ENCODE peak calls at places on chromosomes 16 and 17, in five cellular contexts. V is A549, I is H1, W is HepG2, C is GM12878. R is an unnamed sample.

GRCh38 chr16:85982563-85982939 is 83.6 kb downstream of the IRF8 start:
- DNase-seq in V (no peak), I (no peak), W (no peak), C (no peak), R (no peak)

GRCh38 chr16:54326266-54326662 is 39.7 kb upstream of the IRX3 start:
- DNase-seq in V (no peak), I (no peak), W (no peak), C (no peak), R (no peak)

GRCh38 chr16:68902376-68903345 is 59.3 kb downstream of the TANGO6 start:
- DNase-seq in V (peak), I (peak), W (peak), C (no peak), R (peak)

GRCh38 chr16:51818342-51818944 is 667.4 kb upstream of the SALL1 start:
- DNase-seq in V (no peak), I (peak), W (peak), C (no peak), R (no peak)

GRCh38 chr17:77433385-77434135 is 292.8 kb downstream of the SEC14L1 start:
- DNase-seq in V (no peak), I (no peak), W (no peak), C (no peak), R (no peak)

GRCh38 chr16:67235816-67236547 is 9.1 kb downstream of the TMEM208 start:
- DNase-seq in V (no peak), I (no peak), W (no peak), C (no peak), R (peak)

GRCh38 chr17:64420143-64420670 is 28.7 kb upstream of the MILR1 start:
- DNase-seq in V (peak), I (no peak), W (peak), C (no peak), R (peak)

GRCh38 chr16:55737966-55738365 is 82.2 kb downstream of the SLC6A2 start:
- DNase-seq in V (no peak), I (no peak), W (no peak), C (no peak), R (no peak)

GRCh38 chr16:83338138-83338537 is 469.6 kb upstream of the HSBP1 start:
- DNase-seq in V (no peak), I (no peak), W (no peak), C (no peak), R (no peak)

GRCh38 chr16:68091604-68092261 is 6.6 kb downstream of the NFATC3 start:
- DNase-seq in V (no peak), I (no peak), W (peak), C (no peak), R (no peak)

GRCh38 chr16:57690782-57691471 is 3.7 kb upstream of the DRC7 start:
- DNase-seq in V (no peak), I (no peak), W (no peak), C (no peak), R (peak)

GRCh38 chr16:75225092-75225491 is 6.3 kb downstream of the CTRB1 start:
- DNase-seq in V (no peak), I (no peak), W (no peak), C (no peak), R (no peak)

GRCh38 chr17:41322264-41322902 is 6.9 kb upstream of the KRTAP17-1 start:
- DNase-seq in V (peak), I (no peak), W (peak), C (no peak), R (peak)

GRCh38 chr17:46191332-46192210 is 1.7 kb downstream of the KANSL1 start:
- DNase-seq in V (peak), I (no peak), W (peak), C (no peak), R (peak)

GRCh38 chr16:55021595-55022475 is 91.2 kb downstream of the IRX5 start:
- DNase-seq in V (peak), I (peak), W (peak), C (no peak), R (peak)

GRCh38 chr16:9033125-9033830 is 58.2 kb upstream of the HAPSTR1 start:
- DNase-seq in V (peak), I (peak), W (peak), C (no peak), R (peak)

GRCh38 chr16:85114909-85115567 is 2.8 kb upstream of the CIBAR2 start:
- DNase-seq in V (peak), I (peak), W (peak), C (peak), R (peak)

GRCh38 chr16:14344292-14344691 is 273.2 kb downstream of the MRTFB start:
- DNase-seq in V (no peak), I (no peak), W (no peak), C (no peak), R (peak)

GRCh38 chr16:87881327-87882200 is 12.3 kb upstream of the SLC7A5 start:
- DNase-seq in V (no peak), I (no peak), W (no peak), C (no peak), R (no peak)

GRCh38 chr17:40415390-40415789 is 2.3 kb downstream of the TOP2A start:
- DNase-seq in V (peak), I (no peak), W (peak), C (no peak), R (peak)

GRCh38 chr17:80805032-80805751 is 186.4 kb upstream of the CHMP6 start:
- DNase-seq in V (no peak), I (no peak), W (no peak), C (no peak), R (no peak)

GRCh38 chr17:17190188-17190587 is 15.9 kb downstream of the PLD6 start:
- DNase-seq in V (no peak), I (no peak), W (peak), C (no peak), R (no peak)

GRCh38 chr17:80272366-80272765 is 11.7 kb downstream of the RNF213 start:
- DNase-seq in V (no peak), I (no peak), W (no peak), C (no peak), R (no peak)

GRCh38 chr17:82687375-82687861 is 11.1 kb downstream of the RAB40B start:
- DNase-seq in V (peak), I (no peak), W (no peak), C (peak), R (no peak)

GRCh38 chr17:6641374-6641818 is 536 bp downstream of the TXNDC17 start:
- DNase-seq in V (no peak), I (no peak), W (no peak), C (no peak), R (no peak)

GRCh38 chr16:88499836-88500251 is 46.8 kb downstream of the ZFPM1 start:
- DNase-seq in V (no peak), I (no peak), W (no peak), C (no peak), R (peak)

GRCh38 chr17:14923981-14924380 is 341.1 kb downstream of the PMP22 start:
- DNase-seq in V (no peak), I (no peak), W (no peak), C (no peak), R (no peak)

DNA sequence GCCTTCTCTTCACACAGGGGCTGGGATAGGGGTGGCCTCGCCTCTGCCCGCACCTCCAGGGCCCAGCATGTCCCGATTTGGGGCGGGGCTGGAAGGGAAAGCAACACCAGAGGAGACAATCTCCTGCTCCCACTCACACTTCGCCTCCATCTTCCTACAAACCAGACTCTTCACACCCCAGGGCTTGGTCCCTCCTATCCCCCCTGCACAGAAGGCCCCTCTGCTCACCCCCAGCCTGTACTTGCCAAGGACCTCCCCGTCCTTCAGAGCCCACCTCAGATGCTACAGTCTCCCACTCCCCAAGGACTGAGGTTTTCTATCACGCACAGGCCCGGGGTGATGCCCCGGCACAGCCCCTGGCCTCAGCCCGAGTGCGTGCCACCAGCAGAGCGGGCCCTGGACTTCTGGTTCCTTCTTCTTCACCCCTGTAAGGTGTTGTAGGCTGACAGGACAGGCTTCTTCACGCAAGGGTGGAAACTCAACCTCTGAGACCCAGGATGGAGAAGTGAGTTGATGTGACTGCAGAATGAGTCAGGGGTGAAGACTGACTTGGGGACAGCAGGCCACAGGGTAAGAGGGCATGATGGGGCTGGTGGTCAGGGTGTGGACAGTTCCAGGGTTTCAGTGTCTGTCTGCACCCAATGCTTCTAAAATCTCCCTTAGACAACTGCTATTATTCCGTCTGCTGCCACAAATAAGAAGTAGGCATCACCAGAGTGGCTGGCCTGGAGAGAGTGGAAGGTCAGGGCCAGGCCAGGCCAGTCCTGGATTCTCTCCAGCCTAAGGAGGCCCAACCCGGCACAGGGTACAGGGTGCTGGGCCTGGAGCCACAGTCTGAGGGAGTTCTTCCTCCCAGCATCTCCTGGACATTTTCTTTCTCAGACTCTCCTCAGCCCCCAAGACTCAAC is 2.5 kb downstream of the ITGAE start:
- DNase-seq in V (no peak), I (no peak), W (no peak), C (no peak), R (no peak)
- TF ChIP-seq RFX5 in V (no peak), I (no peak), W (no peak), C (no peak), R (no peak)

DNA sequence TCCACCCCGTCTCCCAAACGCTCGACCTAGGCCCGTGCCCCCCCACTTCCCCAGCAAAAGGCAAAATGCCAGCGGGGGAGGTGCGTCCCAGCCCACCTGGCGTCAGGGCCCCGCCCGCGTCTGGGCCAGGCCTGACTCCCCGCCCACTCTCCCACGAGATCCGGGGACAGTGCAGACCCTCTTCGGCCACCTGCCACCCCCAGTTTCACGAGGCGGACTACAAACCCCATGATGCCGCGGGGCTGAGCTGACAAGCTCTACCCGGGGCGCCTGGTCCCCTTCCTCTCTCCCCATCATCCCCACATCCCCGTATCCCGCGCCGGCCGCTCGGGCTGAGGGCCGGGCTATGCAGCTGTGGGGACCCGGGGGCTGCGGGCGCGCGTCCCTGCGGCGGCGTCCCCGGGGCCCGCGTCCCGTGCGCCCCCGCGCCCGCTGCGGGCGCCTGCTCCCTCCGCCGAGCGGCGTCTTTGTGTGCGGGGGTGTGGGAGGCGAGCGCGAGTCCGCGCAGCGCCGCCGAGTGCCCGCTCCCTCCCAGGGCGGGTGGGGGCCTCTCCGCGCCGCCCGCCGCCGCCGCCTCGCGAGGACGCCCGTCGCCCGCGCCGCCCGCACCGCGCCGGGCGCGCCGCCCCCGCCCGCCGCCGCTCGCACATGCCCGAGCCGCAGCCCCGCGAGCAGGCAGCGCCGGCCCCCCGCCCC is at the start of gene ANKRD13B:
- DNase-seq in V (no peak), I (peak), W (no peak), C (no peak), R (peak)
- TF ChIP-seq HDAC2 in V (no peak), I (no peak), W (no peak), C (no peak), R (no peak)

GRCh38 chr17:29585080-29585751 is 4.2 kb downstream of the GIT1 start:
- DNase-seq in V (no peak), I (no peak), W (no peak), C (no peak), R (peak)
- TF ChIP-seq RFX5 in V (no peak), I (no peak), W (no peak), C (no peak), R (no peak)

GRCh38 chr17:74601944-74602572 is 10.0 kb upstream of the CD300LD start:
- DNase-seq in V (peak), I (peak), W (peak), C (no peak), R (peak)
- TF ChIP-seq HDAC2 in V (no peak), I (no peak), W (no peak), C (no peak), R (no peak)

GRCh38 chr17:35972066-35972465 is 9.2 kb downstream of the CCL16 start:
- DNase-seq in V (no peak), I (no peak), W (peak), C (no peak), R (no peak)

GRCh38 chr17:35972945-35973332 is 8.4 kb downstream of the CCL16 start:
- DNase-seq in V (no peak), I (no peak), W (peak), C (no peak), R (no peak)

GRCh38 chr17:35972535-35972934 is 8.8 kb downstream of the CCL16 start:
- DNase-seq in V (no peak), I (no peak), W (peak), C (no peak), R (no peak)

GRCh38 chr17:35969558-35970442 is 11.5 kb downstream of the CCL16 start:
- DNase-seq in V (peak), I (peak), W (peak), C (peak), R (peak)

GRCh38 chr17:35973333-35974260 is 7.7 kb downstream of the CCL16 start:
- DNase-seq in V (no peak), I (no peak), W (peak), C (no peak), R (no peak)
- TF ChIP-seq RFX5 in V (no peak), I (no peak), W (no peak), C (no peak), R (no peak)

DNA sequence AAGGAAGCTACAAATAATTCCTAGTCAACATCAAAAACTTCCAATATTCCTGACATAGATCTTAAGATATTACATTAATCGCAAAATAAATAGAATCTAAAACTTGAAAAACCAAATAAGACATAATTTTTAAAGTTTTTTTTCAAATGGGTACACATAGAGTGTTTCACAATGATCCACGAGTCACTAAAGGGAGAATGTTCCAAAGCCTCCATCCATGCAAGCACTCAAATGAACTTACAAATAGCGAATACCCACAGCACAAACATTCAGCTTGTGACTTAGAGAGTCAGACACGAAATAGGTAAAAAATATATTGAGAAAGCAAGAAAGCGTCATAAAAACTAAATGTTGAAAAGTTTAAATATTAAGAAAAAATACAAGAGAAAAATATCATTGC is 65.7 kb downstream of the CEP112 start:
- DNase-seq in V (no peak), I (no peak), W (no peak), C (no peak), R (no peak)
- TF ChIP-seq HDAC2 in V (no peak), I (no peak), W (no peak), C (no peak), R (no peak)

GRCh38 chr16:71352963-71353460 is 5.5 kb upstream of the CALB2 start:
- DNase-seq in V (no peak), I (no peak), W (no peak), C (no peak), R (no peak)
- TF ChIP-seq RFX5 in V (no peak), I (no peak), W (no peak), C (no peak), R (no peak)

GRCh38 chr17:21113106-21113690 is 13.6 kb upstream of the DHRS7B start:
- DNase-seq in V (no peak), I (no peak), W (no peak), C (no peak), R (no peak)
- TF ChIP-seq HDAC2 in V (no peak), I (no peak), W (no peak), C (no peak), R (no peak)

DNA sequence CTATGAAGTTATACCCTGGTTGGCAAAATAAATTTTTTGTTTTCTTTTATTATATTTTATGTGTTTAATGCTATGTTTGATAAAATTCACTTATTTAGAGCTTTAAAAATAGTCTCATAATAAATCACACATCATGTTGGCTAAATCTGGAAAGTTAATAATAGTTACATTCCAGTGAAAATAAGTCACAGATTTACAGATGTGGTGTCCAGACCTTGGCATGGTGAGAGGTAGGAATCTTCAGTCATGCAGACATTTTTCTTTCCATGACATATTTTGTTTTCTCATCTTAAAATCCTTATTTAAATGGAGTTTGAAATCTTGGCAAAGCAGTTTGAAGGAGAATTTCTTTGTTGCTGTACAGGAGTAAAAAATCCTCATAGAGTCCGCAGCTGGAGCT is 48.1 kb upstream of the GOSR1 start:
- DNase-seq in V (no peak), I (no peak), W (no peak), C (no peak), R (no peak)
- TF ChIP-seq RFX5 in V (no peak), I (no peak), W (no peak), C (no peak), R (no peak)